ENCODE peak calls at places on chromosomes 13 and 19, in eight cellular contexts. D, U, O, M, F, P, Q and V are unnamed samples.

GRCh38 chr13:43785681-43786471 is 896 bp downstream of the ENOX1 start:
- DNase-seq in D (peak), U (no peak), O (no peak), M (peak), F (no peak), P (no peak), Q (peak), V (peak)

GRCh38 chr13:92767468-92767867 is 459.1 kb upstream of the GPC6 start:
- DNase-seq in D (no peak), U (no peak), O (no peak), M (no peak), F (no peak), P (no peak), Q (no peak), V (no peak)

GRCh38 chr19:15436826-15437110 is 13.0 kb downstream of the WIZ start:
- DNase-seq in D (no peak), U (no peak), O (no peak), M (no peak), F (no peak), P (no peak), Q (no peak), V (no peak)

GRCh38 chr13:35388979-35389378 is 87.5 kb downstream of the MAB21L1 start:
- DNase-seq in D (no peak), U (no peak), O (no peak), M (no peak), F (no peak), P (no peak), Q (no peak), V (no peak)

GRCh38 chr13:95480131-95480545 is 72.4 kb upstream of the CLDN10 start:
- DNase-seq in D (no peak), U (no peak), O (no peak), M (no peak), F (no peak), P (no peak), Q (no peak), V (no peak)

GRCh38 chr19:29860492-29860891 is 48.7 kb downstream of the CCNE1 start:
- DNase-seq in D (no peak), U (no peak), O (no peak), M (no peak), F (no peak), P (no peak), Q (no peak), V (no peak)

GRCh38 chr13:50691176-50691681 is 152.3 kb downstream of the DLEU7 start:
- DNase-seq in D (no peak), U (no peak), O (no peak), M (no peak), F (no peak), P (no peak), Q (no peak), V (no peak)

GRCh38 chr19:53123400-53123799 is 9.3 kb downstream of the ZNF415 start:
- DNase-seq in D (no peak), U (no peak), O (no peak), M (no peak), F (no peak), P (no peak), Q (no peak), V (no peak)

GRCh38 chr13:77353980-77354379 is 27.1 kb upstream of the MYCBP2 start:
- DNase-seq in D (no peak), U (no peak), O (no peak), M (no peak), F (no peak), P (no peak), Q (no peak), V (no peak)

GRCh38 chr19:48413879-48414623 is 20.6 kb downstream of the GRIN2D start:
- DNase-seq in D (no peak), U (no peak), O (no peak), M (peak), F (no peak), P (no peak), Q (peak), V (no peak)

GRCh38 chr19:49856574-49857021 is 5.6 kb downstream of the PTOV1 start:
- DNase-seq in D (no peak), U (no peak), O (no peak), M (no peak), F (no peak), P (no peak), Q (no peak), V (no peak)

GRCh38 chr19:43124360-43124759 is 41.9 kb upstream of the PSG2 start:
- DNase-seq in D (no peak), U (no peak), O (no peak), M (no peak), F (no peak), P (no peak), Q (no peak), V (no peak)

GRCh38 chr13:43880930-43881329 is 1.2 kb downstream of the LACC1 start:
- DNase-seq in D (no peak), U (no peak), O (no peak), M (no peak), F (no peak), P (no peak), Q (no peak), V (no peak)

GRCh38 chr19:49019242-49019932 is 2.5 kb upstream of the LHB start:
- DNase-seq in D (no peak), U (peak), O (peak), M (peak), F (peak), P (peak), Q (peak), V (no peak)

GRCh38 chr19:55188620-55189019 is 8.5 kb upstream of the SYT5 start:
- DNase-seq in D (no peak), U (no peak), O (no peak), M (no peak), F (no peak), P (no peak), Q (no peak), V (no peak)

GRCh38 chr19:48990400-48990799 is 2.7 kb downstream of the GYS1 start:
- DNase-seq in D (no peak), U (no peak), O (no peak), M (no peak), F (no peak), P (no peak), Q (no peak), V (no peak)

GRCh38 chr19:18599485-18599884 is 7.1 kb downstream of the CRLF1 start:
- DNase-seq in D (no peak), U (no peak), O (no peak), M (no peak), F (no peak), P (no peak), Q (no peak), V (no peak)

GRCh38 chr13:41179593-41180250 is 14.6 kb downstream of the KBTBD7 start:
- DNase-seq in D (no peak), U (no peak), O (no peak), M (no peak), F (no peak), P (no peak), Q (no peak), V (no peak)

GRCh38 chr19:44303305-44303704 is 1.5 kb downstream of the ZNF235 start:
- DNase-seq in D (peak), U (no peak), O (no peak), M (no peak), F (no peak), P (no peak), Q (no peak), V (no peak)

GRCh38 chr13:31328549-31329229 is 128.9 kb downstream of the B3GLCT start:
- DNase-seq in D (no peak), U (no peak), O (no peak), M (no peak), F (no peak), P (no peak), Q (no peak), V (no peak)

GRCh38 chr19:850221-850978 is 1.7 kb upstream of the ELANE start:
- DNase-seq in D (no peak), U (no peak), O (no peak), M (peak), F (no peak), P (peak), Q (no peak), V (no peak)

GRCh38 chr19:7668842-7669241 is at the start of gene RETN:
- DNase-seq in D (no peak), U (no peak), O (no peak), M (no peak), F (no peak), P (no peak), Q (no peak), V (no peak)

GRCh38 chr13:32881074-32881791 is 135.0 kb upstream of the KL start:
- DNase-seq in D (peak), U (no peak), O (no peak), M (peak), F (no peak), P (no peak), Q (no peak), V (no peak)

GRCh38 chr19:41479757-41480191 is 36.8 kb downstream of the ERICH4 start:
- DNase-seq in D (no peak), U (no peak), O (no peak), M (no peak), F (no peak), P (no peak), Q (no peak), V (no peak)

GRCh38 chr13:111007209-111007608 is 92.3 kb upstream of the ANKRD10 start:
- DNase-seq in D (no peak), U (no peak), O (no peak), M (no peak), F (no peak), P (no peak), Q (no peak), V (no peak)

GRCh38 chr19:19113040-19113541 is 25.2 kb downstream of the TMEM161A start:
- DNase-seq in D (peak), U (no peak), O (no peak), M (no peak), F (no peak), P (no peak), Q (no peak), V (no peak)